ENCODE peak calls at places on chromosomes 13 and 19, in ten cellular contexts. X, Y, O, P, U, L, J, V, R and W are unnamed samples.

GRCh38 chr19:10895920-10896319 is 24.6 kb downstream of the CARM1 start:
- DNase-seq in V (no peak), O (no peak), P (no peak), L (no peak), U (no peak), Y (no peak), R (no peak), X (no peak), J (peak), W (no peak)

GRCh38 chr13:30713133-30713532 is 22.2 kb upstream of the ALOX5AP start:
- DNase-seq in J (no peak), Y (no peak), U (no peak), O (no peak), R (peak), P (no peak), X (no peak), L (no peak), V (no peak), W (no peak)

GRCh38 chr19:51676566-51677083 is 16.5 kb upstream of the SPACA6 start:
- DNase-seq in L (peak), X (no peak), V (no peak), O (no peak), U (no peak), J (no peak), R (no peak), P (no peak), Y (no peak), W (no peak)

GRCh38 chr19:29245221-29245620 is 32.3 kb upstream of the UQCRFS1 start:
- DNase-seq in L (no peak), X (no peak), U (no peak), V (no peak), R (no peak), O (no peak), P (no peak), Y (no peak), J (no peak), W (no peak)

GRCh38 chr19:46631481-46631880 is 4.5 kb downstream of the GNG8 start:
- DNase-seq in R (no peak), J (no peak), O (peak), L (no peak), P (no peak), Y (no peak), V (no peak), U (no peak), X (no peak), W (no peak)

GRCh38 chr13:40490086-40490723 is 176.2 kb downstream of the FOXO1 start:
- DNase-seq in V (no peak), R (peak), J (no peak), X (no peak), Y (no peak), U (peak), L (no peak), P (no peak), O (no peak), W (no peak)

GRCh38 chr13:112007191-112007590 is 59.8 kb upstream of the SOX1 start:
- DNase-seq in L (no peak), R (no peak), J (no peak), X (no peak), O (no peak), Y (no peak), P (no peak), U (no peak), V (no peak), W (no peak)

GRCh38 chr13:46035066-46035465 is 17.5 kb downstream of the ZC3H13 start:
- DNase-seq in X (no peak), O (no peak), J (no peak), Y (no peak), R (no peak), P (no peak), U (no peak), L (no peak), V (no peak), W (no peak)

GRCh38 chr13:72864142-72865035 is 82.5 kb downstream of the PIBF1 start:
- DNase-seq in U (no peak), P (no peak), O (no peak), V (no peak), R (peak), Y (no peak), X (no peak), J (no peak), L (peak), W (no peak)

GRCh38 chr19:55437410-55437809 is 5.7 kb downstream of the SHISA7 start:
- DNase-seq in L (no peak), P (no peak), R (peak), V (no peak), Y (no peak), X (no peak), U (no peak), J (peak), O (peak), W (no peak)

GRCh38 chr19:53908106-53908932 is 759 bp upstream of the CACNG7 start:
- DNase-seq in J (no peak), R (no peak), L (no peak), V (no peak), O (no peak), Y (no peak), P (peak), U (no peak), X (no peak), W (no peak)

GRCh38 chr13:58999851-59000250 is 1163.9 kb downstream of the DIAPH3 start:
- DNase-seq in V (no peak), J (no peak), U (no peak), X (no peak), Y (no peak), O (no peak), R (no peak), L (no peak), P (no peak), W (no peak)

GRCh38 chr19:44904426-44904994 is 1.1 kb upstream of the APOE start:
- DNase-seq in R (no peak), X (no peak), Y (no peak), J (peak), V (no peak), O (no peak), L (peak), P (no peak), U (no peak), W (no peak)

GRCh38 chr19:58409010-58409790 is 751 bp downstream of the ZNF584 start:
- DNase-seq in O (no peak), J (peak), R (no peak), L (peak), V (peak), Y (no peak), X (no peak), U (no peak), P (no peak), W (no peak)

GRCh38 chr13:26979334-26979733 is 192.3 kb downstream of the USP12 start:
- DNase-seq in P (no peak), V (no peak), R (no peak), J (no peak), L (no peak), X (no peak), U (no peak), Y (no peak), O (no peak), W (no peak)

GRCh38 chr13:108363651-108364050 is 94.1 kb downstream of the TNFSF13B start:
- DNase-seq in U (no peak), X (no peak), O (no peak), R (no peak), P (no peak), Y (no peak), L (no peak), V (no peak), J (no peak), W (no peak)

GRCh38 chr13:42398542-42398941 is 126.6 kb downstream of the AKAP11 start:
- DNase-seq in J (no peak), Y (no peak), U (no peak), V (no peak), P (no peak), O (no peak), L (no peak), X (no peak), R (no peak), W (no peak)

GRCh38 chr13:93002071-93002470 is 224.5 kb upstream of the GPC6 start:
- DNase-seq in X (no peak), Y (no peak), V (no peak), L (no peak), J (no peak), O (no peak), R (no peak), U (no peak), P (no peak), W (no peak)